ENCODE peak calls at places on chromosomes 7 and 10, in seven cellular contexts. One of them, this sample, is unnamed.
A peak's percentile ranks its signal among the peaks of the same experiment; 100 is the strongest.

GRCh38 chr7:29806793-29807178 is 478 bp downstream of the WIPF3 start:
- DNase-seq in nephron progenitor cell: no peak
- DNase-seq in amygdala: no peak
- DNase-seq in epithelial cell of esophagus: no peak
- DNase-seq in mucosa of descending colon: no peak
- DNase-seq in cardiac septum: no peak
- DNase-seq in NCI-H1092 treated with DMSO at 0.1 percent for 48 hours: no peak
- DNase-seq in this sample: no peak

GRCh38 chr10:80278480-80278879 is 11.0 kb downstream of the MAT1A start:
- DNase-seq in nephron progenitor cell: no peak
- DNase-seq in cardiac septum: no peak
- DNase-seq in amygdala: no peak
- DNase-seq in epithelial cell of esophagus: no peak
- DNase-seq in mucosa of descending colon: no peak
- DNase-seq in NCI-H1092 treated with DMSO at 0.1 percent for 48 hours: no peak
- DNase-seq in this sample: no peak

GRCh38 chr7:158407581-158408331 is 179.9 kb downstream of the PTPRN2 start:
- DNase-seq in cardiac septum: no peak
- DNase-seq in epithelial cell of esophagus: peak; percentile 75
- DNase-seq in nephron progenitor cell: no peak
- DNase-seq in amygdala: no peak
- DNase-seq in NCI-H1092 treated with DMSO at 0.1 percent for 48 hours: peak; percentile 36
- DNase-seq in mucosa of descending colon: peak; percentile 61
- DNase-seq in this sample: no peak

GRCh38 chr7:130356121-130356759 is 11.6 kb downstream of the CPA5 start:
- DNase-seq in cardiac septum: peak; percentile 85
- DNase-seq in epithelial cell of esophagus: peak; percentile 97
- DNase-seq in nephron progenitor cell: peak; percentile 67
- DNase-seq in amygdala: no peak
- DNase-seq in mucosa of descending colon: no peak
- DNase-seq in NCI-H1092 treated with DMSO at 0.1 percent for 48 hours: no peak
- DNase-seq in this sample: no peak

GRCh38 chr7:131357282-131357880 is 29.7 kb downstream of the MKLN1 start:
- DNase-seq in nephron progenitor cell: no peak
- DNase-seq in mucosa of descending colon: no peak
- DNase-seq in cardiac septum: no peak
- DNase-seq in epithelial cell of esophagus: no peak
- DNase-seq in NCI-H1092 treated with DMSO at 0.1 percent for 48 hours: no peak
- DNase-seq in amygdala: no peak
- DNase-seq in this sample: no peak

GRCh38 chr10:96338279-96338925 is 20.4 kb downstream of the OPALIN start:
- DNase-seq in amygdala: peak; percentile 26
- DNase-seq in cardiac septum: no peak
- DNase-seq in mucosa of descending colon: no peak
- DNase-seq in nephron progenitor cell: no peak
- DNase-seq in epithelial cell of esophagus: no peak
- DNase-seq in NCI-H1092 treated with DMSO at 0.1 percent for 48 hours: no peak
- DNase-seq in this sample: no peak

GRCh38 chr7:9776900-9777299 is 1196.8 kb upstream of the PHF14 start:
- DNase-seq in epithelial cell of esophagus: no peak
- DNase-seq in mucosa of descending colon: no peak
- DNase-seq in nephron progenitor cell: peak; percentile 26
- DNase-seq in NCI-H1092 treated with DMSO at 0.1 percent for 48 hours: no peak
- DNase-seq in amygdala: no peak
- DNase-seq in cardiac septum: no peak
- DNase-seq in this sample: no peak

GRCh38 chr10:112663181-112663879 is 216.3 kb downstream of the VTI1A start:
- DNase-seq in epithelial cell of esophagus: peak; percentile 88
- DNase-seq in NCI-H1092 treated with DMSO at 0.1 percent for 48 hours: no peak
- DNase-seq in mucosa of descending colon: no peak
- DNase-seq in nephron progenitor cell: no peak
- DNase-seq in cardiac septum: no peak
- DNase-seq in amygdala: no peak
- DNase-seq in this sample: no peak

GRCh38 chr7:73742338-73742752 is 3.7 kb upstream of the ABHD11 start:
- DNase-seq in nephron progenitor cell: no peak
- DNase-seq in mucosa of descending colon: peak; percentile 58
- DNase-seq in cardiac septum: no peak
- DNase-seq in epithelial cell of esophagus: no peak
- DNase-seq in NCI-H1092 treated with DMSO at 0.1 percent for 48 hours: no peak
- DNase-seq in amygdala: no peak
- DNase-seq in this sample: no peak

GRCh38 chr10:68501691-68502090 is 25.6 kb downstream of the SLC25A16 start:
- DNase-seq in amygdala: no peak
- DNase-seq in cardiac septum: no peak
- DNase-seq in mucosa of descending colon: no peak
- DNase-seq in nephron progenitor cell: no peak
- DNase-seq in NCI-H1092 treated with DMSO at 0.1 percent for 48 hours: no peak
- DNase-seq in epithelial cell of esophagus: no peak
- DNase-seq in this sample: no peak

GRCh38 chr7:85528581-85528980 is 341.7 kb upstream of the SEMA3D start:
- DNase-seq in nephron progenitor cell: no peak
- DNase-seq in epithelial cell of esophagus: no peak
- DNase-seq in cardiac septum: no peak
- DNase-seq in NCI-H1092 treated with DMSO at 0.1 percent for 48 hours: no peak
- DNase-seq in mucosa of descending colon: no peak
- DNase-seq in amygdala: no peak
- DNase-seq in this sample: no peak

GRCh38 chr7:2717293-2717904 is 29.4 kb downstream of the AMZ1 start:
- DNase-seq in epithelial cell of esophagus: no peak
- DNase-seq in cardiac septum: no peak
- DNase-seq in nephron progenitor cell: peak; percentile 49
- DNase-seq in mucosa of descending colon: peak; percentile 85
- DNase-seq in NCI-H1092 treated with DMSO at 0.1 percent for 48 hours: peak; percentile 75
- DNase-seq in amygdala: no peak
- DNase-seq in this sample: no peak

GRCh38 chr7:117048114-117048853 is 95.0 kb downstream of the ST7 start:
- DNase-seq in cardiac septum: no peak
- DNase-seq in epithelial cell of esophagus: no peak
- DNase-seq in nephron progenitor cell: no peak
- DNase-seq in mucosa of descending colon: no peak
- DNase-seq in amygdala: no peak
- DNase-seq in NCI-H1092 treated with DMSO at 0.1 percent for 48 hours: no peak
- DNase-seq in this sample: no peak